ENCODE peak calls at places on chromosomes 4 and X, in five cellular contexts. N is GDM1, L is H4, Y is lower leg skin, Z is SK-N-DZ. S is an unnamed sample.

GRCh38 chrX:150365953-150366911 is 3.1 kb downstream of the MAMLD1 start:
- DNase-seq in Z (no peak), Y (peak), N (no peak), L (no peak), S (no peak)

GRCh38 chrX:14065800-14066199 is 36.1 kb upstream of the GEMIN8 start:
- DNase-seq in N (no peak), L (no peak), Y (no peak), Z (no peak), S (no peak)

GRCh38 chr4:158630893-158631292 is 40.8 kb downstream of the C4orf46 start:
- DNase-seq in L (peak), Y (no peak), Z (no peak), N (no peak), S (no peak)

GRCh38 chrX:101617211-101618191 is at the start of gene ARMCX6:
- DNase-seq in Y (peak), N (peak), Z (peak), L (peak), S (no peak)

GRCh38 chrX:140664939-140665338 is 44.6 kb upstream of the LINC00632 start:
- DNase-seq in Y (no peak), L (peak), Z (peak), N (no peak), S (no peak)

GRCh38 chrX:16310326-16310725 is 143.0 kb downstream of the MAGEB17 start:
- DNase-seq in Z (no peak), L (no peak), Y (no peak), N (no peak), S (no peak)

GRCh38 chr4:169115897-169116254 is 105.8 kb upstream of the CBR4 start:
- DNase-seq in L (peak), Y (no peak), Z (no peak), N (no peak), S (peak)

GRCh38 chr4:16225139-16225538 is 1.1 kb downstream of the TAPT1 start:
- DNase-seq in Z (no peak), Y (no peak), L (peak), N (no peak), S (no peak)

GRCh38 chr4:69764311-69764710 is 3.9 kb upstream of the SULT1B1 start:
- DNase-seq in N (no peak), L (no peak), Z (no peak), Y (no peak), S (no peak)

GRCh38 chr4:26525136-26525535 is 34.9 kb upstream of the CCKAR start:
- DNase-seq in L (no peak), Z (no peak), Y (no peak), N (no peak), S (peak)

GRCh38 chrX:31743004-31743403 is 671.2 kb upstream of the FTHL17 start:
- DNase-seq in Z (no peak), N (no peak), Y (no peak), L (no peak), S (no peak)

GRCh38 chr4:136562842-136563241 is 969.5 kb downstream of the PCDH18 start:
- DNase-seq in N (no peak), Y (no peak), Z (no peak), L (peak), S (no peak)

S was measured in AG09319.